ENCODE peak calls at places on chromosomes 5 and 9, in eight cellular contexts. S is A172; M is GM13977; I is aorta; Y is left cardiac atrium; T is activated CD4-positive, alpha-beta T cell treated with anti-CD3 and anti-CD28 coated beads for 36 hours; W is WTC11; U is RWPE1. F is an unnamed sample.

GRCh38 chr9:11931109-11931508 is 762.1 kb upstream of the TYRP1 start:
- DNase-seq in S (peak; percentile 62), M (no peak), I (no peak), Y (no peak), T (no peak), W (no peak), U (peak; percentile 13), F (no peak)

GRCh38 chr5:10453564-10453963 is 11.9 kb downstream of the ROPN1L start:
- DNase-seq in S (peak; percentile 81), M (no peak), I (no peak), Y (no peak), T (no peak), W (no peak), U (peak; percentile 52), F (no peak)

GRCh38 chr9:76557674-76558073 is 98.7 kb downstream of the GCNT1 start:
- DNase-seq in S (peak; percentile 43), M (no peak), I (no peak), Y (no peak), T (no peak), W (no peak), U (peak; percentile 30), F (no peak)

GRCh38 chr5:143314664-143315063 is 88.8 kb downstream of the NR3C1 start:
- DNase-seq in S (peak; percentile 62), M (no peak), I (no peak), Y (no peak), T (no peak), W (no peak), U (peak; percentile 23), F (no peak)

GRCh38 chr9:63816742-63817621 is 1468.0 kb downstream of the FOXD4L5 start:
- DNase-seq in S (peak; percentile 27), M (peak; percentile 77), I (peak; percentile 90), Y (peak; percentile 87), T (peak; percentile 82), W (peak; percentile 100), U (peak; percentile 97), F (peak; percentile 86)

GRCh38 chr9:136773386-136774044 is 9.2 kb upstream of the LCN15 start:
- DNase-seq in S (no peak), M (peak; percentile 51), I (peak; percentile 53), Y (no peak), T (peak; percentile 58), W (peak; percentile 63), U (peak; percentile 47), F (no peak)

GRCh38 chr9:114153761-114154596 is 1.4 kb upstream of the COL27A1 start:
- DNase-seq in S (peak; percentile 21), M (no peak), I (no peak), Y (no peak), T (peak; percentile 18), W (peak; percentile 74), U (peak; percentile 54), F (peak; percentile 54)

GRCh38 chr5:1722877-1723276 is 76.8 kb downstream of the MRPL36 start:
- DNase-seq in S (no peak), M (no peak), I (no peak), Y (no peak), T (no peak), W (no peak), U (no peak), F (no peak)

GRCh38 chr9:71824242-71824641 is 55.9 kb upstream of the CEMIP2 start:
- DNase-seq in S (no peak), M (no peak), I (no peak), Y (no peak), T (no peak), W (no peak), U (no peak), F (no peak)

GRCh38 chr5:123601610-123602009 is 89.6 kb downstream of the CSNK1G3 start:
- DNase-seq in S (no peak), M (no peak), I (no peak), Y (no peak), T (no peak), W (no peak), U (no peak), F (no peak)

GRCh38 chr5:16754621-16755020 is 137.8 kb upstream of the RETREG1 start:
- DNase-seq in S (peak; percentile 10), M (no peak), I (no peak), Y (no peak), T (no peak), W (no peak), U (no peak), F (no peak)

GRCh38 chr9:107161338-107161737 is 121.7 kb upstream of the RAD23B start:
- DNase-seq in S (no peak), M (no peak), I (no peak), Y (no peak), T (no peak), W (no peak), U (no peak), F (no peak)